ENCODE peak calls at places on chromosomes 13 and 19, in four cellular contexts. X is PC-9, Z is GM23338, J is PC-3. H is an unnamed sample.

GRCh38 chr13:60282708-60283107 is 114.3 kb upstream of the TDRD3 start:
- DNase-seq in X (no peak), J (no peak), Z (no peak), H (no peak)

GRCh38 chr19:43464089-43464775 is 1.2 kb downstream of the LYPD3 start:
- DNase-seq in Z (no peak), X (no peak), J (no peak), H (peak; percentile 51)

GRCh38 chr13:52832268-52832667 is 16.2 kb downstream of the PCDH8 start:
- DNase-seq in X (no peak), Z (no peak), J (no peak), H (no peak)

GRCh38 chr13:99371956-99372355 is 64.8 kb upstream of the GPR183 start:
- DNase-seq in X (no peak), Z (no peak), J (no peak), H (no peak)

GRCh38 chr13:69677343-69677742 is 430.3 kb upstream of the ATXN8OS start:
- DNase-seq in X (no peak), Z (no peak), J (no peak), H (no peak)

GRCh38 chr19:4144666-4145261 is 8.7 kb upstream of the CREB3L3 start:
- DNase-seq in Z (no peak), J (peak; percentile 71), X (peak; percentile 67), H (no peak)

GRCh38 chr13:97240789-97241734 is 18.9 kb downstream of the MBNL2 start:
- DNase-seq in X (no peak), Z (no peak), J (no peak), H (no peak)

GRCh38 chr19:13788991-13789390 is 6.3 kb upstream of the ZSWIM4 start:
- DNase-seq in Z (no peak), X (no peak), J (no peak), H (no peak)

GRCh38 chr13:32984857-32985626 is 31.2 kb upstream of the KL start:
- DNase-seq in Z (no peak), X (peak; percentile 96), J (peak; percentile 98), H (no peak)

GRCh38 chr13:65597839-65598818 is 1632.0 kb downstream of the PCDH9 start:
- DNase-seq in Z (no peak), J (peak; percentile 21), X (no peak), H (no peak)

GRCh38 chr19:45508931-45509691 is 1.8 kb downstream of the VASP start:
- DNase-seq in X (peak; percentile 50), J (peak; percentile 57), Z (peak; percentile 84), H (peak; percentile 44)

GRCh38 chr19:1847684-1848398 is 442 bp downstream of the REXO1 start:
- DNase-seq in Z (peak; percentile 76), X (no peak), J (peak; percentile 25), H (no peak)

GRCh38 chr13:25881946-25882574 is 169.8 kb downstream of the SHISA2 start:
- DNase-seq in Z (peak; percentile 78), J (no peak), X (no peak), H (no peak)

GRCh38 chr19:8938576-8938975 is 71.6 kb downstream of the MUC16 start:
- DNase-seq in J (peak; percentile 59), Z (no peak), X (no peak), H (no peak)

GRCh38 chr19:29540128-29540527 is 14.3 kb downstream of the VSTM2B start:
- DNase-seq in Z (no peak), X (no peak), J (no peak), H (no peak)

GRCh38 chr13:28761586-28761985 is 42.8 kb upstream of the SLC46A3 start:
- DNase-seq in Z (no peak), J (no peak), X (no peak), H (no peak)

GRCh38 chr13:63948045-63948444 is 2532.4 kb upstream of the PCDH20 start:
- DNase-seq in J (no peak), Z (no peak), X (no peak), H (no peak)

GRCh38 chr13:39892731-39893293 is 237.3 kb downstream of the COG6 start:
- DNase-seq in J (no peak), X (no peak), Z (no peak), H (no peak)

GRCh38 chr13:79271616-79272015 is 134.4 kb downstream of the RBM26 start:
- DNase-seq in X (no peak), J (no peak), Z (no peak), H (no peak)

GRCh38 chr13:77544365-77544764 is 8.9 kb downstream of the SCEL start:
- DNase-seq in J (peak; percentile 66), Z (no peak), X (no peak), H (no peak)

GRCh38 chr19:51861870-51862622 is 25.7 kb downstream of the ZNF577 start:
- DNase-seq in Z (no peak), J (no peak), X (no peak), H (no peak)

GRCh38 chr19:3550947-3551807 is 6.2 kb downstream of the MFSD12 start:
- DNase-seq in X (no peak), J (no peak), Z (no peak), H (no peak)

GRCh38 chr13:97434417-97435296 is 688 bp downstream of the RAP2A start:
- DNase-seq in Z (peak; percentile 28), J (peak; percentile 15), X (peak; percentile 41), H (peak; percentile 36)

GRCh38 chr19:29843180-29844051 is 31.6 kb downstream of the CCNE1 start:
- DNase-seq in X (no peak), J (no peak), Z (peak; percentile 60), H (no peak)

GRCh38 chr13:40158218-40158617 is 502.8 kb downstream of the COG6 start:
- DNase-seq in X (no peak), J (peak; percentile 46), Z (no peak), H (no peak)

GRCh38 chr13:66430266-66430665 is 799.9 kb downstream of the PCDH9 start:
- DNase-seq in J (no peak), X (no peak), Z (no peak), H (no peak)

GRCh38 chr13:79678100-79678499 is 197.1 kb downstream of the NDFIP2 start:
- DNase-seq in X (peak; percentile 49), J (peak; percentile 38), Z (no peak), H (no peak)

GRCh38 chr19:29485293-29485692 is 40.5 kb upstream of the VSTM2B start:
- DNase-seq in J (no peak), Z (no peak), X (no peak), H (no peak)

GRCh38 chr19:2488405-2488941 is 12.5 kb downstream of the GADD45B start:
- DNase-seq in J (no peak), X (no peak), Z (no peak), H (no peak)

GRCh38 chr19:47481460-47482052 is 2.5 kb downstream of the KPTN start:
- DNase-seq in Z (no peak), J (no peak), X (no peak), H (no peak)

GRCh38 chr19:33906578-33907335 is 110.1 kb downstream of the KCTD15 start:
- DNase-seq in X (no peak), J (no peak), Z (peak; percentile 74), H (no peak)

GRCh38 chr19:6564393-6564792 is 26.6 kb downstream of the CD70 start:
- DNase-seq in J (peak; percentile 60), Z (peak; percentile 44), X (no peak), H (peak; percentile 75)

DNA sequence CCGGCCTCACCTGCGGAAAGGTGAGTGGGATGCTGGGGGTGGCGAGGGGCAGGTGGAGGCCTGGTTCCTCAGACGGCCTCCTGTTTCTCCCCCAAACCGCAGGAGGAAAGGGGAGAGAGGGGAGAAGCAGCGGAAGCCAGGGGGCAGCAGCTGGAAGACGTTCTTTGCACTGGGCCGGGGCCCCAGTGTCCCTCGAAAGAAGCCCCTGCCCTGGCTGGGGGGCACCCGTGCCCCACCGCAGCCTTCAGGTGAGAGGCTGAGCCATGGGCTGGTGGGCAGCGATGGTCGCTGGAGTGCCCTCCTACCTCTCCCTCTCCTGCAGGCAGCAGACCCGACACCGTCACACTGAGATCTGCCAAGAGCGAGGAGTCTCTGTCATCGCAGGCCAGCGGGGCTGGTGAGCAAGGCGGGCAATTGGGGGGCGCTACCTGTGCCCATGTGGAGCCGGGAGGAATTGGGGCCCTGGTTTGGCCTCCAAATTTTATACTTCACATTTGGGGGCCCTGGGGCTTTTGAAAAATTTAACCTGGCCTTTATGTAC is 9.8 kb downstream of the ARHGAP33 start:
- DNase-seq in Z (no peak), J (no peak), X (no peak), H (no peak)
- H3K9me2 ChIP-seq in Z (no peaks in the 10 kb centered on the region), J (no peaks in the 10 kb centered on the region), X (no peaks in the 10 kb centered on the region), H (no peaks in the 10 kb centered on the region)

DNA sequence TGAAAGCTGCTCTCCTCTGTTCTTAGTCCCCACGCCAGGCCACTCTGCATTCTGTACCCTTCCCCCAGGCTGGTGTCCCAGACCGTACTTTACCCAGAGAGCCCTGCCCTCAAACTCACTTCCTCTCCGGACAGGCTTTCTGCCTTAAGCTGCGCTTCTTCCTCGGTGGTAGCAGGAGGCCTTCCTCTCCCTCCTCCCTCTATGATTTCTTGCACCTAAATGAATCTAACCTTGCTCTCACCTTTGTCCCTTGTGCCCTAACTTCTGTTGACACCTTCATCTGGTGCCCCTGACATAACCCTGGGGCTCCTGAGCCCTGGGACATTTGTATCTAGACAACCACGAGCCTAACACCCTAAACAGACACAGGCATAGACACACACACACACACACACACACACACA is 29.6 kb upstream of the CEACAM21 start:
- DNase-seq in J (no peak), X (no peak), Z (no peak), H (peak; percentile 49)
- H3K4me2 ChIP-seq in J (no peak overlapping the region), X (no peak overlapping the region), Z (no peak overlapping the region), H (peak overlapping the region; percentile 90)

DNA sequence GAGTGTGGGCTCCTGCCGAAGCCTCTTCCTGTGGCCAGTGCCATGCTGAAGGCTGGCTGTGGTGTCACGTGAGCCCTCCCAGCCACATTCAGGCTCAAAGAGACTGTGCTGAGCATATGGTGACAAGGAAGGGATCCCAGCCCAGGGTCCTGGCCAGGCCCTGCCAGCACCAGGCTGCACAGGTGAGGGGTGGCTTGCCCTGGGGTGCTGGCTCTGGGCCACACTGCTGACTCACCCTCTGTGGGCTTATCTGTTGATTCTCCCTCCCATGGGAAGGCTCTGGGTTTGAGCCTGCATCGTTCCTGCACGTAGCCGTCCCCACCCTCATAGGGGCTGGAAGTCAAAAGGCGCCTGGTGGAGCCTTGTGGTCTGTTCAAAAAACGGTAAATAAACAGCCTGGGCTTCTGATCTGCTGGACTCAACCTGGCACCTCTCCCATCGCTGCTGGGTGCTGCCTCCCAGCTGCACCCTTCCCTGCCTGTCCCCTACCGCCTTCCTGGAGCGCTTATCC is 31.1 kb downstream of the DNM2 start:
- DNase-seq in J (peak; percentile 90), X (peak; percentile 96), Z (no peak), H (no peak)
- TF ChIP-seq EZH2 in J (no peak), X (no peak), Z (no peak), H (no peak)

DNA sequence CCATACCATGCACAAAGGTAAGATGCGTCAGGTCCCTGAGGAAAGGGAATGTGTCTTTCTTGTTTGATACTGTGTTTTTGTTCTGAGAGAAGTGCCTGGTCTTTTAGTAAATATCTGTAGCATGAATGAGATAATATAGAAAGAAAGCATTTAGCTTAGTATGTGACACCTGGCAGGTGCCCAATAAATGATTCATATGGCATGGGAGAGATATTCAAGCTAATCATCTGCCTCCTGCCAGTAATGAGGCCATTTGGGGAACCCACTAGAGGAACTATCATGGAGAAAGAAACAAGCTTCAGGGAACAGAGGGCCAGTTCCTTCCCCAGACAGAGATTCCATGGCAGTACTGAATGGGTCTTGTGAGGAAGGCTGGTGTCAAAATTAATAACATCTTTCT is 604.0 kb downstream of the DCT start:
- DNase-seq in X (no peak), Z (no peak), J (peak; percentile 59), H (no peak)
- H3K9me2 ChIP-seq in X (no peaks in the 10 kb centered on the region), Z (no peaks in the 10 kb centered on the region), J (no peaks in the 10 kb centered on the region), H (no peaks in the 10 kb centered on the region)